ENCODE peak calls at places on chromosomes 5 and 9, in eight cellular contexts. Q, S, N, K, D, H, I and L are unnamed samples.

GRCh38 chr5:2003690-2004365 is 121.1 kb upstream of the IRX4 start:
- DNase-seq in D (no peak), H (no peak), S (no peak), Q (no peak), K (no peak), I (no peak), N (no peak), L (no peak)

GRCh38 chr5:88389248-88390006 is 120.8 kb upstream of the TMEM161B start:
- DNase-seq in K (no peak), S (no peak), N (no peak), H (no peak), D (no peak), Q (no peak), I (no peak), L (no peak)

GRCh38 chr9:126862461-126862830 is 2.0 kb downstream of the ZBTB34 start:
- DNase-seq in D (no peak), S (no peak), I (no peak), Q (no peak), H (no peak), N (no peak), K (no peak), L (no peak)

GRCh38 chr5:191036-191948 is at the start of gene LRRC14B:
- DNase-seq in H (no peak), Q (no peak), D (no peak), K (no peak), N (no peak), I (no peak), S (no peak), L (no peak)

GRCh38 chr5:104095527-104095926 is 532.9 kb upstream of the NUDT12 start:
- DNase-seq in S (no peak), N (no peak), I (no peak), Q (no peak), K (no peak), H (no peak), D (no peak), L (no peak)

GRCh38 chr5:147321569-147321968 is 86.7 kb downstream of the STK32A start:
- DNase-seq in N (no peak), D (no peak), Q (no peak), H (no peak), I (peak), K (no peak), S (no peak), L (no peak)

GRCh38 chr9:126673689-126674364 is 60.1 kb downstream of the LMX1B start:
- DNase-seq in S (no peak), I (no peak), D (no peak), Q (no peak), K (peak), H (no peak), N (no peak), L (no peak)

GRCh38 chr9:105195259-105195658 is 49.2 kb upstream of the SLC44A1 start:
- DNase-seq in N (no peak), H (no peak), K (peak), D (no peak), I (peak), Q (no peak), S (no peak), L (no peak)

GRCh38 chr9:123960965-123961364 is 31.0 kb upstream of the DENND1A start:
- DNase-seq in K (no peak), N (no peak), D (no peak), S (no peak), H (no peak), Q (no peak), I (no peak), L (no peak)

GRCh38 chr9:17075146-17075757 is 59.6 kb upstream of the CNTLN start:
- DNase-seq in H (no peak), S (no peak), K (no peak), N (no peak), D (no peak), I (no peak), Q (no peak), L (no peak)

GRCh38 chr5:88940712-88941111 is 57.7 kb upstream of the MEF2C start:
- DNase-seq in K (no peak), H (no peak), N (no peak), Q (no peak), I (no peak), S (no peak), D (no peak), L (no peak)

GRCh38 chr5:39355324-39355723 is 9.0 kb downstream of the C9 start:
- DNase-seq in I (peak), N (no peak), D (no peak), Q (no peak), H (no peak), K (peak), S (no peak), L (no peak)

GRCh38 chr5:41925555-41925946 is 470 bp downstream of the FBXO4 start:
- DNase-seq in I (peak), H (no peak), K (peak), D (no peak), S (no peak), N (no peak), Q (no peak), L (no peak)

GRCh38 chr5:90421136-90421535 is 11.6 kb upstream of the CETN3 start:
- DNase-seq in N (no peak), D (no peak), K (no peak), Q (no peak), S (no peak), H (no peak), I (peak), L (no peak)
- TF ChIP-seq CTCF in N (no peak), D (peak), K (peak), Q (peak), S (no peak), H (no peak), I (peak), L (peak)

GRCh38 chr5:32465076-32465475 is 20.5 kb upstream of the ZFR start:
- DNase-seq in D (no peak), K (no peak), S (no peak), N (no peak), I (no peak), Q (no peak), H (no peak), L (no peak)
- TF ChIP-seq CTCF in D (no peak), K (no peak), S (no peak), N (no peak), I (no peak), Q (peak), H (no peak), L (no peak)

GRCh38 chr5:135204151-135204600 is 170.1 kb upstream of the PITX1 start:
- DNase-seq in D (no peak), Q (peak), K (no peak), S (no peak), I (no peak), H (no peak), N (no peak), L (no peak)
- TF ChIP-seq CTCF in D (peak), Q (peak), K (peak), S (no peak), I (no peak), H (no peak), N (peak), L (peak)

DNA sequence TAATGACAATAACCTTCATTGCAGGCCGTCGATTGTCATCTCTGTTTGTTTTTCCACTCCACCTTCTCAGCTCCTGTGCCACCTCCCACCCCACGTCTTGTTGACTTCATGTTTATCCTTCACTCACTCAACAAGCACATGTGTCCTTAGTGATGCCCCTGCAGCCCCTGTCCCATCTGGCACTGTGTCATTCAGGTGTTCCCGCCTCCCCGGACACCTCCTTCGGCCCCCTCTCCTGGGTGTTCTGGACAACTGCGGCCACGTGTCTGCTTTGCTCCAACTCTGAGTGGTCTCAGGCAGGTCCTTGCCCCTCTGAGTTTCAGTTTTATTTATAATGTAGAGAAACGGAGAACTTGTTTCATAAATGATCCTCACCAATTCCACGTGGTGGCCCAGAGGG is 91.0 kb upstream of the COL5A1 start:
- DNase-seq in Q (no peak), S (no peak), D (no peak), H (no peak), K (no peak), I (no peak), N (no peak), L (no peak)
- TF ChIP-seq CTCF in Q (peak), S (no peak), D (no peak), H (no peak), K (no peak), I (no peak), N (no peak), L (no peak)

DNA sequence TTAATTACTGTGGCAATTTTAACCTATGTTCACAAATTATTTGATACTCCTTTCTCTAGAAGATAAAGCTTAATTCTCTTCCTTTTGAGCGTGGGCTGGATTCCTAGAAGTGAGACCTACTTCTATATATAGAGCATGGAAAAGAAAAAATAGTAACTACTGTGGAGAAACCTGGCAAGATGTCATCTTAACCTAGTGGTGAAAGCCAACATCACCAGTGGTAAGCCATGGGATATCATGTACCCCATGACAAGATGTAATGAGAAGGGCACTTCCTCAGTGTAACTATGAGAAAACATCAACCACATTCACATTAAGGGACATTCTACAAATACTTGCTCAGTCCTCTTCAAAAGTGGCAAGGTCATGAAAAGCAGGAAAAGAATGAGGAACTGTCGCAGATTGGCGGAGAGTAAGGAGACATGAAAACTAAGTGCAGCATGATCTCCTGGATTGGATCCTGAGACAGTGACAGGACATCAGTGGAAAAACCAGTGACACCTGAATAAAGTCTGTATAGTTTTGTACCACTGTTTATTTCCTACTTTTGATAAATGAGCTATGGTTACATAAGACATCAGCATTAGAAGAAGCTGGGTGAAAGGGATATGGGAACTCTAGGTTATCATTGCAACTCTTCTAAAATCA is 65.4 kb downstream of the PRRC1 start:
- DNase-seq in K (no peak), D (no peak), H (no peak), N (no peak), S (no peak), I (no peak), Q (no peak), L (no peak)
- TF ChIP-seq CTCF in K (no peak), D (no peak), H (no peak), N (no peak), S (no peak), I (no peak), Q (no peak), L (no peak)

DNA sequence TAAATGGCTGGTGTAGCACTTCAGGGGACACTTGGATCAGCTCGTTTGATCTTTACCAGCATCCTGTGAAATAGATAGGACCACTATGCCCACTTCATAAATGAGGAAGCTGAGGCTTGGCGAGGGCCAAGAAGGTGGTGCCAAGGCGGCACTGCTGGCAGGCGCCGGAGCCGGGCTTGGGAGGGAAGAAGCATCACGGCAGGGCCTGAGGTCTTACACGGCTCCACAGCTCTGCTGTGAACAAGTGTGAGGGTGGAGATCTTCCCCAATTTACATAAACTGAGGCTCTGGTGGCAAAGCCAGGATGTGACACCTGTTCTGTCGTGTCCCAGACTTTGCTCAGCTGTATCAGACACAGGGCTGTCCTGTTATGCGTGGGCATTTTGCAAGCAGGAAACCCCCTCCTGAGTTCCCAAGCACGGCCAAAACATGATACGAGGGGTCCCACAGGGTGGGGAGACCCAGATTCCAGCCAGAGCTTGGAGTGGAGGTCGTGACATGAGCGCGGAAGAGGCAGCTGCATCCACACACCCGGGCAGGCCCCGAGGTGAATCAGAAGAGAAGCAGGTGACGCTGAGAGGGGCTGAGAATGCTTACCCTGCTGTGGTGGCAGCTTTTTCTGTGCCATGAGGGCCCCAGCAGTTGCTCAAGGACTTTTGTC is 117.5 kb upstream of the BOD1 start:
- DNase-seq in D (no peak), N (no peak), H (no peak), Q (no peak), S (no peak), I (no peak), K (no peak), L (no peak)
- TF ChIP-seq CTCF in D (no peak), N (no peak), H (no peak), Q (no peak), S (no peak), I (no peak), K (no peak), L (no peak)

GRCh38 chr5:176356179-176356566 is 5.4 kb downstream of the KIAA1191 start:
- DNase-seq in N (no peak), H (no peak), S (no peak), I (no peak), Q (no peak), K (no peak), D (no peak), L (no peak)

GRCh38 chr5:176360894-176361436 is 599 bp downstream of the KIAA1191 start:
- DNase-seq in K (peak), D (no peak), S (no peak), H (no peak), N (no peak), I (peak), Q (no peak), L (peak)

GRCh38 chr5:176362098-176362442 is 506 bp upstream of the KIAA1191 start:
- DNase-seq in I (no peak), H (no peak), S (no peak), K (no peak), Q (no peak), D (no peak), N (no peak), L (no peak)

GRCh38 chr5:176361437-176362097 is at the start of gene KIAA1191:
- DNase-seq in I (peak), H (peak), K (peak), D (peak), S (peak), N (peak), Q (peak), L (peak)

GRCh38 chr5:176359658-176360057 is 1.9 kb downstream of the KIAA1191 start:
- DNase-seq in N (no peak), H (no peak), D (peak), Q (no peak), S (no peak), K (peak), I (peak), L (no peak)
- TF ChIP-seq CTCF in N (no peak), H (no peak), D (no peak), Q (no peak), S (no peak), K (no peak), I (no peak), L (no peak)

DNA sequence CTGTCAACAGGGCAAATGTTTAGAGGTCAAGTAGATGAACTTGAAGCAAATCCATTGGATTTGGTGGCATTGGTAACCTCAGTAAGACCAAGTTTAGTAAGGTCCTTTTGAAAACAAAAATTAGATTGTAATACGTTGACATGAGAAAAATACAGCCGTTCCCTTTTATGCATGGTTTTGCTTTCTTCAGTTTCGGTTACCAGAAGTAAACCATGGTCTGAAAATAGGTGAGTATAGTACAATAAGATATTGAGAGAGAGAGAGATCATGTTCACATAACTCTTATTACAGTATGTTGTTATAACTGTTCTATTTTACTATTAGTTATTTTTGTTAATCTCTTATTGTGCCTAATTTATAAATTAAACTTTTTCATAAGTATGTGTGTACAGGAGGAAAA is 156.6 kb upstream of the SLC12A2 start:
- DNase-seq in S (no peak), K (no peak), D (no peak), N (no peak), Q (no peak), H (no peak), I (no peak), L (no peak)
- TF ChIP-seq CTCF in S (no peak), K (no peak), D (no peak), N (no peak), Q (no peak), H (no peak), I (no peak), L (no peak)

DNA sequence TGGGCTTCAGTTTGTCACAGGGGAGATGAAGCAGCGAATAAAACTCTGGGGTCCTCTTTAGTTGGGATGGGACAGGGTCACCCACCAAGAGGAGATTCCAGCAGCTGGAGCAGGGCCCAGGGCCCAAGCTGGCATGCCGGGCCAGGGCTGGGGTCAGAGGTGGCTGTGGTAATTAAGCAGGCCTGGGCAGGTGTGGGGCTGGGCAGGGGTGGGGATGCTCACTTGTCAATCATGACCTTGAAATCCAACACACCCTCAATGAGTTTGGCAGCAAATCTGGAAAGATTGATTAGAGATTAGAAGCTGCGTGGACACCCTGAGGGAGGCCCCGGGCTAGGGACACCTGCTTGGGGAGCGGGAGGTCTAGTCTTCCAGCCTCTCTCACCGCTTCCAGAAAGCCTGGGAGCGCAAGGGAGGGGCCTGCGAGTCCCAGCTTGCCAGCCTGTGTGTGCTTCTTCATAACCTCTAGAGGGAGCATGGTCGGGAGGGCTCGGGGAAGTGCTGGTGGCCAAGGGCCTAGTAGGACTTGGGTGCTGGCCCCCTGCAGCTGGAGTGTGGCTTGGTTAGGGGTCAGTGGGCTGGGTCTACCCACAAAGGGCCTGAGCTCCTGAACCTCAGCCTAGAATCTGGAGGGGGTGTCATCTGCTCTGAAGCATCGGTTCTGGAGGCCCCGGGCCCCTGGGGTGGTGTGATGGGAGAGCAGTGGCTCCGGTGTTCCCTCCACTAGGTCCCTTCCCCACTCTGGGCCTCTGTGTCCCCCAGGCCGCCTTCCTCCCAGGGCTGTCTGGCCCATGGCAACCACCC is 7.6 kb downstream of the CRAT start:
- DNase-seq in K (peak), D (no peak), H (no peak), I (peak), S (no peak), N (no peak), Q (peak), L (no peak)
- TF ChIP-seq CTCF in K (peak), D (peak), H (no peak), I (peak), S (no peak), N (peak), Q (peak), L (peak)